ENCODE peak calls at places on chromosomes 12 and 14, in five cellular contexts. D, O, X, K and U are unnamed samples.

GRCh38 chr14:105080161-105080560 is 14.9 kb upstream of the GPR132 start:
- DNase-seq in D (no peak), O (no peak), X (no peak), K (no peak), U (no peak)

GRCh38 chr14:35034440-35034833 is 11.6 kb upstream of the FAM177A1 start:
- DNase-seq in D (no peak), O (no peak), X (no peak), K (no peak), U (no peak)

GRCh38 chr12:6363330-6364036 is 11.9 kb downstream of the SCNN1A start:
- DNase-seq in D (no peak), O (peak), X (peak), K (peak), U (peak)

GRCh38 chr14:105333613-105334364 is 19.2 kb downstream of the PACS2 start:
- DNase-seq in D (peak), O (no peak), X (no peak), K (no peak), U (no peak)

GRCh38 chr12:49867580-49868341 is 24.9 kb upstream of the BCDIN3D start:
- DNase-seq in D (no peak), O (peak), X (no peak), K (no peak), U (no peak)

GRCh38 chr12:1881301-1881700 is 37.2 kb downstream of the CACNA2D4 start:
- DNase-seq in D (no peak), O (no peak), X (no peak), K (no peak), U (no peak)

GRCh38 chr12:112182499-112182898 is 57.1 kb downstream of the TRAFD1 start:
- DNase-seq in D (no peak), O (peak), X (no peak), K (no peak), U (no peak)

GRCh38 chr12:26918321-26919215 is 19.2 kb downstream of the INTS13 start:
- DNase-seq in D (no peak), O (peak), X (no peak), K (no peak), U (no peak)

GRCh38 chr14:104680806-104681688 is 8.4 kb upstream of the INF2 start:
- DNase-seq in D (no peak), O (peak), X (peak), K (no peak), U (peak)

GRCh38 chr14:99273724-99274345 is 1.8 kb upstream of the BCL11B start:
- DNase-seq in D (no peak), O (peak), X (no peak), K (no peak), U (no peak)

GRCh38 chr12:7503686-7504085 is at the start of gene CD163:
- DNase-seq in D (no peak), O (no peak), X (no peak), K (no peak), U (no peak)

GRCh38 chr12:68667896-68668295 is 18.9 kb upstream of the NUP107 start:
- DNase-seq in D (no peak), O (no peak), X (no peak), K (no peak), U (no peak)

GRCh38 chr12:51247523-51248206 is 9.0 kb downstream of the DAZAP2 start:
- DNase-seq in D (no peak), O (no peak), X (no peak), K (no peak), U (no peak)

GRCh38 chr14:54814076-54814475 is 88.5 kb downstream of the GCH1 start:
- DNase-seq in D (no peak), O (no peak), X (no peak), K (no peak), U (no peak)

GRCh38 chr14:90454041-90455000 is 57.5 kb downstream of the CALM1 start:
- DNase-seq in D (no peak), O (peak), X (peak), K (no peak), U (no peak)

GRCh38 chr12:106774808-106775524 is 484 bp downstream of the RIC8B start:
- DNase-seq in D (no peak), O (no peak), X (no peak), K (no peak), U (no peak)

GRCh38 chr12:124917135-124917840 is 2.8 kb upstream of the UBC start:
- DNase-seq in D (peak), O (peak), X (peak), K (no peak), U (no peak)

GRCh38 chr12:121400332-121401139 is 618 bp downstream of the RNF34 start:
- DNase-seq in D (peak), O (peak), X (peak), K (no peak), U (peak)

GRCh38 chr12:67939611-67940010 is 49.6 kb upstream of the IFNG-AS1 start:
- DNase-seq in D (no peak), O (no peak), X (no peak), K (no peak), U (no peak)